ENCODE peak calls at places on chromosomes 2 and 18, in four cellular contexts. E is PC-9, K is nephron progenitor cell, X is OCI-LY7. C is an unnamed sample.

GRCh38 chr18:44741070-44741469 is 60.4 kb downstream of the SETBP1 start:
- DNase-seq in K (no peak), E (no peak), X (no peak), C (no peak)

GRCh38 chr2:96977631-96978195 is 8.7 kb downstream of the FAM178B start:
- DNase-seq in K (no peak), E (no peak), X (no peak), C (peak; percentile 65)

GRCh38 chr2:28643911-28644334 is 107.7 kb upstream of the PPP1CB start:
- DNase-seq in K (no peak), X (no peak), E (peak; percentile 92), C (peak; percentile 92)

GRCh38 chr2:151637284-151637781 is 96.9 kb downstream of the NEB start:
- DNase-seq in K (no peak), X (peak; percentile 41), E (no peak), C (no peak)

GRCh38 chr2:60852282-60852860 is 29.0 kb upstream of the REL start:
- DNase-seq in X (no peak), E (no peak), K (no peak), C (no peak)

GRCh38 chr2:230886641-230887040 is 21.9 kb downstream of the ITM2C start:
- DNase-seq in K (no peak), E (no peak), X (no peak), C (no peak)

GRCh38 chr18:50987261-50987660 is 19.4 kb downstream of the ELAC1 start:
- DNase-seq in K (no peak), E (no peak), X (no peak), C (peak; percentile 77)

GRCh38 chr2:240233891-240234502 is 93.5 kb upstream of the OTOS start:
- DNase-seq in E (no peak), X (no peak), K (no peak), C (no peak)

GRCh38 chr2:36441816-36442215 is 86.2 kb downstream of the CRIM1 start:
- DNase-seq in X (no peak), E (no peak), K (no peak), C (peak; percentile 82)

GRCh38 chr2:157839822-157840221 is 36.3 kb downstream of the ACVR1 start:
- DNase-seq in X (no peak), K (peak; percentile 4), E (no peak), C (no peak)

GRCh38 chr18:48939368-48940097 is 11.2 kb downstream of the SMAD7 start:
- DNase-seq in E (no peak), K (no peak), X (no peak), C (peak; percentile 91)

GRCh38 chr2:40204268-40204667 is 247.6 kb downstream of the SLC8A1 start:
- DNase-seq in X (no peak), K (no peak), E (no peak), C (no peak)

GRCh38 chr2:115739574-115739973 is 1297.1 kb downstream of the DPP10 start:
- DNase-seq in X (peak; percentile 0), K (no peak), E (no peak), C (no peak)

GRCh38 chr18:77053616-77054287 is 78.8 kb downstream of the MBP start:
- DNase-seq in K (no peak), X (no peak), E (no peak), C (no peak)

GRCh38 chr18:77049938-77050337 is 82.6 kb downstream of the MBP start:
- DNase-seq in K (no peak), X (no peak), E (no peak), C (peak; percentile 92)

GRCh38 chr18:77052656-77053309 is 79.8 kb downstream of the MBP start:
- DNase-seq in E (no peak), X (peak; percentile 77), K (no peak), C (peak; percentile 69)

GRCh38 chr18:77052297-77052645 is 80.3 kb downstream of the MBP start:
- DNase-seq in E (no peak), X (no peak), K (no peak), C (no peak)

DNA sequence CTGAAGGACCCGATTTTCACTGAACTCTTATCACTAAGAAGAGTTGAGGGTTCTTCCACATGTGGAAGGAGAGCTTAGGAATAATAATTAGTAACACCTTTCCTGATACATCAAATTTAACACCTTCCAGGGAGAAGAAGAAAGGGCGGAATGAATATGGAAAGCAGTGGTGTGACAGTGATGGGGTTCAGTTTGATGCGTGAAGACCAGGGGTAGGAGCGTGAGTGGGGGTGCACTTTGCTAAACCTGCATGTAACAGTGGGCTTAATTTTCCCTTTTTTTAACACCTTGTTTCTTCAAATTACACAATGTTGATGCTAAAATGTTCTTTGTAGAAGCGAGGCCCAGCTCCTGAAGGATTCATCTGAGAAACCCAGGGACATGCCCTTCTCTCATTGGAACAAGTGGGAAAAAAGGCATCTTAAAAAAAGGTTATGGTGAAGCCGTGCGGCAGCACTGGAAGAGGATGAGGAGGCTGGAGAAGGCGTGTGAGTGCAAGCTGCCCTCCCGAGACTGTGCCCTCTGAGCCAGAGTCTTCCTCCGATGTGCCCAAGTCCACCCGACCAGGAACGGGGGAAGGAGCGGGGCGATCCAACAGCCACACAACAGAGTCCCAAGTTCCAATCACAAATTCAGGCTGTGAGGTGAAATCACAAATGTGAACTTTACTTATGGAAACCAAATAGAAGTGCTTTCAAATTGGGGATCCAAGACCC is 80.8 kb downstream of the MBP start:
- DNase-seq in K (no peak), E (no peak), X (no peak), C (no peak)
- TF ChIP-seq CTCF in K (no peak), E (no peak), X (no peak), C (no peak)

DNA sequence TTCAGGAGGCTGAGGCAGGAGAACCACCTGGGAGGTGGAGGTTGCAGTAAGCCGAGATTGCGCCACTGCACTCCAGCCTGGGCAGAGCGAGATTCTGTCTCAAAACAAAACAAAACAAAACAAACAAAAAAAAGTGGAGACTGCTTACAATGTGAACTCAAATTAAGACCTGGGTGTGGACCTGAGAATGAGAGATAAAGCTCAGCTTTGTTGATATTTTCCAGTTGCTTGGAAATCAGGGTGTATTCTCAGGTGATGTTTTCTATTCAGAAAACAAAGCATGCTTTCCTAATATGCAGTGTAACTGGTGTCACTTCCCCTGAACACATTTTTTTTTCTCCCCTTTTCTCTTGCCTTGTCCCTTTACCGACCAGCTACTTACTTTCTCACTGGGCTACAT is 5.3 kb upstream of the CERS6 start:
- DNase-seq in E (peak; percentile 44), X (no peak), K (no peak), C (no peak)
- TF ChIP-seq CTCF in E (no peak), X (no peak), K (no peak), C (no peak)

GRCh38 chr2:26162963-26163362 is 9.9 kb upstream of the GAREM2 start:
- DNase-seq in X (no peak), E (no peak), K (no peak), C (no peak)

GRCh38 chr2:26165403-26165802 is 7.5 kb upstream of the GAREM2 start:
- DNase-seq in E (no peak), K (no peak), X (no peak), C (no peak)

GRCh38 chr2:26164641-26165211 is 8.2 kb upstream of the GAREM2 start:
- DNase-seq in X (no peak), E (no peak), K (no peak), C (no peak)

GRCh38 chr2:26161926-26162325 is 11.0 kb upstream of the GAREM2 start:
- DNase-seq in K (no peak), X (no peak), E (no peak), C (no peak)

DNA sequence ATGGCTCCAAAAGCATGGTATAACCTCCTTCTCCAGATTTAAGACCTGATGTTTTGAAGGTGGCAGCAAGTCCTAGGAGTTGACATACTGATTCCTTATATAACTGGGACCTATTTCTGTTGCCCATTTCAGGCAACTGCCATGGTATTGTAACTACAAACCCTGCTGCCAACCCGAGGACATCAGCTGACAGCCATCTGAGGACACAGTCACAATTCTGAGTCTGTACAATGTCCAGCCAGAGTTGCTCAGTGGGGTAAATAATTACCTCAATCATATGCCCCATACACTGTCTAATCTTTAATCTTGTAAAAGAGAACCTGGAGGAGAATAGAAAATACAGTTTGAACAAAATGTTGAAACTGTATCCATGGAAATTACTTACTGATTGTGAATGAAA is 8.7 kb upstream of the GAREM2 start:
- DNase-seq in K (no peak), X (no peak), E (no peak), C (peak; percentile 29)
- TF ChIP-seq CTCF in K (no peak), X (no peak), E (no peak), C (no peak)

DNA sequence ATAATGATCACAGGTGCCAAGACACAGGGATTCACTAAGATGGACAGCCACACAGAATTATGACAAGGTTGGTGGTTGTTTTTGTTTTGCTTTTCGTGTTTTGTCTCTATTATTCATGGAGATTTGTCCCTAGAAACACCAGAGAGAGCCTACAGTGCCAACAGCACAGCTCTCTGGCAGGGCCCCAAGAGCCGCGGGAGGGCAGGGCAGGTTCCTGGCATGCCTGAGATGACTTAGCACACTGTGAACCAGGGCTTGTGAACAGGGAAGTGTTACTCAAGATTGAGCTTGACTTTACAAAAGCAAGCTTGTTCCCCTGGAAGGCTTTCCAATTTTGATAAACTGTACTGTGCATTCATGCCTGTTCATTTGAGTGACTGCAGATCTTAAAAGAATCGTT is 437.4 kb upstream of the SALL3 start:
- DNase-seq in K (no peak), E (no peak), X (no peak), C (no peak)
- TF ChIP-seq CTCF in K (no peak), E (no peak), X (no peak), C (no peak)

DNA sequence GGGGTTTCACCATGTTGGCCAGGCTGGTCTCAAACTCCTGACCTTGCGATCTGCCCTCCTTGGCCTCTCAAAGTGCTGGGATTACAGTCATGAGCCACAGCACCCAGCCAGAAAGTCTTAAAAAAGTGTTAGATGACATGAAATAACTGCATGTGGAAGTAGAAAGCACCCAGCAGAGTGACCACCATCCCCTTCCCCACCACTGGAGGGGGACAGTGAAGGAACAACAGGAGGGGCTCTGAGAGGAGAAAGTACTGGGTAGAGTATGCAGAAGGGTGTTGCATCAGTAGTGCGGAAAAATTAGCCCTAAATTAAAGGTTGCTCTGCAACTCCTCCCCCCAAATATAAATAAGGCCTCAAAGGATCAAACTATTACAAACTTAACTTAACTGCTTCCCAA is 230.5 kb downstream of the ZNF521 start:
- DNase-seq in K (no peak), X (no peak), E (no peak), C (no peak)
- TF ChIP-seq CTCF in K (no peak), X (peak; percentile 51), E (no peak), C (no peak)

GRCh38 chr2:101893676-101894381 is 97.9 kb upstream of the IL1R2 start:
- DNase-seq in X (no peak), K (no peak), E (no peak), C (no peak)
- TF ChIP-seq CTCF in X (no peak), K (no peak), E (no peak), C (no peak)

GRCh38 chr18:26504831-26505230 is 43.5 kb downstream of the KCTD1 start:
- DNase-seq in E (no peak), X (no peak), K (no peak), C (no peak)
- TF ChIP-seq CTCF in E (no peak), X (no peak), K (no peak), C (no peak)

C was measured in osteoblast.